ENCODE peak calls at places on chromosome 17, in six cellular contexts. W is GM23248, F is HFFc6, M is psoas muscle, P is T-cell, H is NCI-H2171 treated with DMSO at 0.1 percent for 48 hours. B is an unnamed sample.

GRCh38 chr17:56779306-56779705 is 54.4 kb downstream of the C17orf67 start:
- DNase-seq in M (no peak), H (no peak), F (peak), P (no peak), W (peak), B (no peak)

GRCh38 chr17:49590874-49591273 is 15.2 kb downstream of the NXPH3 start:
- DNase-seq in F (no peak), H (no peak), P (no peak), M (no peak), W (no peak), B (no peak)

GRCh38 chr17:41483531-41483930 is 2.6 kb upstream of the KRT35 start:
- DNase-seq in M (no peak), H (no peak), P (no peak), F (no peak), W (no peak), B (no peak)

GRCh38 chr17:64315032-64315490 is 52.0 kb upstream of the TEX2 start:
- DNase-seq in M (peak), F (no peak), H (no peak), P (no peak), W (peak), B (peak)

GRCh38 chr17:45029096-45029495 is 22.3 kb downstream of the DCAKD start:
- DNase-seq in P (no peak), H (no peak), M (no peak), F (no peak), W (no peak), B (no peak)

GRCh38 chr17:58960068-58960467 is 146.6 kb downstream of the TRIM37 start:
- DNase-seq in P (no peak), M (no peak), H (peak), W (peak), F (peak), B (peak)

GRCh38 chr17:17781591-17782424 is 55.0 kb downstream of the SREBF1 start:
- DNase-seq in M (peak), F (peak), H (peak), P (peak), W (peak), B (peak)

GRCh38 chr17:77285594-77286390 is 145.0 kb downstream of the SEC14L1 start:
- DNase-seq in M (peak), H (no peak), F (peak), P (no peak), W (peak), B (peak)

GRCh38 chr17:56173026-56173425 is 19.8 kb downstream of the ANKFN1 start:
- DNase-seq in P (no peak), W (no peak), F (no peak), H (no peak), M (peak), B (no peak)

GRCh38 chr17:50935201-50936124 is 69.3 kb upstream of the TOB1 start:
- DNase-seq in F (no peak), P (no peak), M (peak), W (no peak), H (peak), B (no peak)

GRCh38 chr17:7959503-7960253 is 27.7 kb downstream of the CNTROB start:
- DNase-seq in H (no peak), P (no peak), F (no peak), W (peak), M (no peak), B (no peak)

GRCh38 chr17:77497578-77497934 is 356.8 kb downstream of the SEC14L1 start:
- DNase-seq in M (peak), W (no peak), P (no peak), F (no peak), H (no peak), B (no peak)

B was measured in AG20443.